ENCODE peak calls at places on chromosomes 2 and 18, in four cellular contexts. L is H54, O is cardiac muscle cell, W is nephron progenitor cell. E is an unnamed sample.

GRCh38 chr2:71299507-71299906 is 32.1 kb upstream of the ZNF638 start:
- DNase-seq in L (no peak), O (peak), W (no peak), E (no peak)

GRCh38 chr2:96914332-96914731 is 44.5 kb upstream of the SEMA4C start:
- DNase-seq in L (no peak), O (no peak), W (no peak), E (no peak)

GRCh38 chr2:68196120-68196716 is 38.5 kb downstream of the PNO1 start:
- DNase-seq in L (no peak), O (peak), W (peak), E (no peak)

GRCh38 chr2:185984670-185985069 is 246.1 kb downstream of the FSIP2 start:
- DNase-seq in L (no peak), O (no peak), W (no peak), E (no peak)

GRCh38 chr2:156399950-156400703 is 36.1 kb upstream of the GPD2 start:
- DNase-seq in L (peak), O (peak), W (peak), E (peak)

GRCh38 chr2:136242100-136242499 is 124.2 kb upstream of the CXCR4 start:
- DNase-seq in L (no peak), O (no peak), W (no peak), E (no peak)

GRCh38 chr2:224046752-224047151 is 7.7 kb upstream of the SERPINE2 start:
- DNase-seq in L (no peak), O (no peak), W (no peak), E (no peak)

GRCh38 chr18:72539861-72540260 is 4.3 kb downstream of the CBLN2 start:
- DNase-seq in L (no peak), O (no peak), W (no peak), E (no peak)

GRCh38 chr2:67130526-67131309 is 266.4 kb upstream of the ETAA1 start:
- DNase-seq in L (no peak), O (no peak), W (no peak), E (no peak)

GRCh38 chr18:31506024-31506742 is 8.2 kb downstream of the DSG2 start:
- DNase-seq in L (no peak), O (no peak), W (no peak), E (no peak)

GRCh38 chr18:47779381-47779780 is 151.1 kb downstream of the SMAD2 start:
- DNase-seq in L (no peak), O (no peak), W (no peak), E (no peak)

GRCh38 chr2:120348134-120349103 is 2.5 kb downstream of the INHBB start:
- DNase-seq in L (no peak), O (no peak), W (no peak), E (no peak)

GRCh38 chr18:79738041-79738461 is 58.4 kb downstream of the CTDP1 start:
- DNase-seq in L (no peak), O (no peak), W (no peak), E (no peak)

GRCh38 chr2:100832885-100833284 is 12.9 kb downstream of the NPAS2 start:
- DNase-seq in L (no peak), O (no peak), W (no peak), E (no peak)

GRCh38 chr2:178990533-178991241 is 59.2 kb downstream of the CCDC141 start:
- DNase-seq in L (no peak), O (no peak), W (no peak), E (no peak)

GRCh38 chr2:237590272-237591020 is at the start of gene RAB17:
- DNase-seq in L (peak), O (no peak), W (no peak), E (no peak)

GRCh38 chr2:190467575-190468083 is 59.5 kb downstream of the MFSD6 start:
- DNase-seq in L (no peak), O (no peak), W (no peak), E (no peak)

GRCh38 chr2:195706161-195706900 is 49.3 kb downstream of the SLC39A10 start:
- DNase-seq in L (no peak), O (peak), W (no peak), E (no peak)

GRCh38 chr18:76169733-76170132 is 325.3 kb downstream of the ZNF516 start:
- DNase-seq in L (no peak), O (no peak), W (no peak), E (no peak)

GRCh38 chr2:101332885-101333766 is 24.6 kb upstream of the RNF149 start:
- DNase-seq in L (no peak), O (no peak), W (no peak), E (no peak)

GRCh38 chr2:104368089-104368488 is 485.8 kb upstream of the POU3F3 start:
- DNase-seq in L (no peak), O (no peak), W (no peak), E (no peak)

GRCh38 chr2:178363252-178363651 is 87.7 kb downstream of the PRKRA start:
- DNase-seq in L (peak), O (no peak), W (no peak), E (no peak)

GRCh38 chr2:109143214-109144187 is 14.5 kb downstream of the SH3RF3 start:
- DNase-seq in L (no peak), O (no peak), W (no peak), E (no peak)

GRCh38 chr2:71609029-71609428 is 155.7 kb downstream of the DYSF start:
- DNase-seq in L (no peak), O (no peak), W (no peak), E (peak)

E was measured in activated B cell treated with CpG ODN at 0.5 μM for 24 hours.